ENCODE peak calls at places on chromosomes 12 and 14, in four cellular contexts. O is endothelial cell, F is hepatic stellate cell, E is substantia nigra. Y is an unnamed sample.

GRCh38 chr12:89106950-89107349 is 245.4 kb downstream of the DUSP6 start:
- DNase-seq in E (no peak), O (no peak), F (no peak), Y (no peak)

GRCh38 chr14:94917041-94917600 is 147.2 kb upstream of the GSC start:
- DNase-seq in F (no peak), E (no peak), O (no peak), Y (no peak)

GRCh38 chr14:71338153-71338552 is 430.9 kb downstream of the PCNX1 start:
- DNase-seq in F (no peak), E (no peak), O (no peak), Y (no peak)

GRCh38 chr14:59187802-59188460 is 536 bp upstream of the DAAM1 start:
- DNase-seq in E (no peak), F (peak; percentile 11), O (peak; percentile 35), Y (no peak)

GRCh38 chr12:124691429-124691828 is 124.0 kb upstream of the NCOR2 start:
- DNase-seq in O (no peak), E (no peak), F (no peak), Y (no peak)

GRCh38 chr12:48994224-48995060 is 4.7 kb downstream of the DDN start:
- DNase-seq in F (no peak), O (no peak), E (no peak), Y (no peak)

GRCh38 chr14:44700184-44700583 is 193.1 kb upstream of the FSCB start:
- DNase-seq in O (no peak), E (no peak), F (no peak), Y (no peak)

GRCh38 chr14:77790566-77791224 is 9.2 kb upstream of the ADCK1 start:
- DNase-seq in F (no peak), E (no peak), O (no peak), Y (no peak)

GRCh38 chr12:79423560-79423959 is 267.2 kb downstream of the PAWR start:
- DNase-seq in F (no peak), O (no peak), E (no peak), Y (no peak)

GRCh38 chr12:68373836-68374314 is 41.7 kb upstream of the MDM1 start:
- DNase-seq in E (no peak), F (no peak), O (no peak), Y (no peak)

GRCh38 chr12:56714431-56714929 is 10.6 kb downstream of the NACA start:
- DNase-seq in F (no peak), O (no peak), E (no peak), Y (no peak)

GRCh38 chr12:19140381-19141236 is 11.1 kb downstream of the PLEKHA5 start:
- DNase-seq in F (no peak), O (no peak), E (no peak), Y (peak; percentile 35)

GRCh38 chr14:39055786-39056474 is 47.1 kb downstream of the SEC23A start:
- DNase-seq in O (no peak), F (no peak), E (no peak), Y (no peak)

GRCh38 chr12:49105504-49106120 is 5.0 kb downstream of the LMBR1L start:
- DNase-seq in E (no peak), F (no peak), O (no peak), Y (no peak)

GRCh38 chr12:38817942-38818341 is 87.4 kb downstream of the CPNE8 start:
- DNase-seq in E (no peak), F (no peak), O (no peak), Y (no peak)

GRCh38 chr12:114729731-114730130 is 45.8 kb upstream of the TBX3 start:
- DNase-seq in E (no peak), F (peak; percentile 23), O (no peak), Y (no peak)

GRCh38 chr12:92039048-92039447 is 106.6 kb downstream of the BTG1 start:
- DNase-seq in O (no peak), E (no peak), F (no peak), Y (no peak)

Y was measured in left kidney.